ENCODE peak calls at places on chromosomes 11 and 22, in ten cellular contexts. P, S, W, G, E, U, T, B, L and M are unnamed samples.

GRCh38 chr22:30392661-30393321 is 4.0 kb upstream of the SEC14L2 start:
- DNase-seq in W (no peak), B (no peak), P (no peak), T (no peak), G (no peak), S (peak), U (no peak), L (no peak), E (no peak), M (no peak)

GRCh38 chr11:102920118-102920684 is 35.3 kb downstream of the MMP13 start:
- DNase-seq in T (no peak), W (no peak), P (no peak), E (no peak), U (no peak), B (no peak), L (no peak), S (no peak), G (no peak), M (no peak)

GRCh38 chr11:78946945-78947914 is 372.6 kb upstream of the NARS2 start:
- DNase-seq in W (no peak), E (no peak), S (no peak), T (no peak), U (no peak), B (no peak), L (no peak), P (peak), G (peak), M (no peak)

GRCh38 chr11:108584973-108585372 is 8.6 kb downstream of the EXPH5 start:
- DNase-seq in W (no peak), T (no peak), G (no peak), E (no peak), S (no peak), P (no peak), L (no peak), B (no peak), U (no peak), M (no peak)

GRCh38 chr11:126561327-126561893 is 205.9 kb downstream of the ST3GAL4 start:
- DNase-seq in W (no peak), S (peak), T (no peak), E (peak), G (peak), L (peak), U (peak), B (peak), P (peak), M (no peak)

GRCh38 chr11:117616979-117617378 is 180.0 kb downstream of the DSCAML1 start:
- DNase-seq in B (no peak), W (no peak), P (no peak), S (no peak), U (no peak), L (no peak), E (no peak), G (no peak), T (no peak), M (no peak)

GRCh38 chr11:44813401-44813800 is 86.6 kb downstream of the TSPAN18 start:
- DNase-seq in W (no peak), U (no peak), B (no peak), G (no peak), E (no peak), T (no peak), P (no peak), S (no peak), L (peak), M (no peak)

GRCh38 chr11:45332486-45332934 is 46.4 kb upstream of the SYT13 start:
- DNase-seq in P (peak), U (peak), W (no peak), L (peak), S (peak), G (peak), T (peak), B (peak), E (no peak), M (peak)

GRCh38 chr11:93895106-93895862 is 44.9 kb upstream of the VSTM5 start:
- DNase-seq in L (peak), P (peak), T (peak), E (peak), B (peak), S (peak), W (no peak), G (peak), U (no peak), M (peak)

GRCh38 chr11:116199182-116199581 is 573.6 kb downstream of the BUD13 start:
- DNase-seq in B (no peak), G (no peak), S (peak), E (no peak), L (no peak), P (no peak), U (no peak), W (no peak), T (peak), M (peak)

GRCh38 chr11:77141034-77141433 is 13.0 kb downstream of the MYO7A start:
- DNase-seq in W (no peak), L (no peak), U (no peak), P (no peak), S (no peak), G (peak), E (no peak), B (peak), T (peak), M (no peak)

GRCh38 chr11:116224889-116225200 is 547.9 kb downstream of the BUD13 start:
- DNase-seq in G (no peak), L (no peak), S (no peak), B (no peak), U (no peak), P (no peak), W (no peak), T (no peak), E (no peak), M (no peak)

GRCh38 chr11:24161587-24161986 is 335.3 kb upstream of the LUZP2 start:
- DNase-seq in P (no peak), G (no peak), S (no peak), T (no peak), U (no peak), B (no peak), W (no peak), L (no peak), E (no peak), M (no peak)

GRCh38 chr11:96715208-96715607 is 325.4 kb downstream of the JRKL start:
- DNase-seq in P (no peak), T (no peak), L (no peak), E (no peak), W (no peak), U (no peak), B (no peak), S (no peak), G (peak), M (no peak)

GRCh38 chr11:35045219-35045819 is 93.7 kb upstream of the CD44 start:
- DNase-seq in W (no peak), U (no peak), E (no peak), T (peak), S (no peak), L (no peak), B (no peak), P (no peak), G (no peak), M (no peak)

GRCh38 chr11:114551060-114551459 is 8.6 kb downstream of the NXPE1 start:
- DNase-seq in S (no peak), B (no peak), G (no peak), L (no peak), E (no peak), W (no peak), U (no peak), P (no peak), T (no peak), M (no peak)

GRCh38 chr22:43488937-43489336 is 77.1 kb downstream of the MPPED1 start:
- DNase-seq in P (no peak), G (no peak), T (no peak), B (no peak), W (no peak), E (no peak), U (no peak), L (no peak), S (no peak), M (no peak)